ENCODE peak calls at places on chromosome 7, in four cellular contexts. M, K, S and X are unnamed samples.

GRCh38 chr7:84190016-84190705 is 4.4 kb downstream of the SEMA3A start:
- DNase-seq in M (no peak), K (peak; percentile 48), S (no peak), X (no peak)

GRCh38 chr7:113710310-113711106 is 208.3 kb downstream of the PPP1R3A start:
- DNase-seq in K (peak; percentile 79), M (peak; percentile 34), S (no peak), X (peak; percentile 83)

GRCh38 chr7:3082831-3083230 is 39.2 kb upstream of the CARD11 start:
- DNase-seq in K (no peak), M (no peak), S (no peak), X (no peak)

GRCh38 chr7:16817536-16817935 is 12.7 kb upstream of the AGR2 start:
- DNase-seq in M (no peak), K (peak; percentile 70), S (no peak), X (no peak)

GRCh38 chr7:100626530-100627237 is 14.3 kb downstream of the MOSPD3 start:
- DNase-seq in M (peak; percentile 83), S (no peak), K (peak; percentile 90), X (peak; percentile 91)

GRCh38 chr7:42217548-42217947 is 19.5 kb downstream of the GLI3 start:
- DNase-seq in K (peak; percentile 63), M (no peak), S (no peak), X (no peak)

GRCh38 chr7:28761485-28761884 is 196.6 kb downstream of the TRIL start:
- DNase-seq in K (no peak), M (no peak), S (no peak), X (peak; percentile 57)

GRCh38 chr7:43535031-43535451 is 47.9 kb upstream of the STK17A start:
- DNase-seq in S (no peak), K (peak; percentile 58), M (peak; percentile 24), X (peak; percentile 59)

GRCh38 chr7:130461256-130461655 is 20.4 kb upstream of the CEP41 start:
- DNase-seq in K (peak; percentile 17), S (no peak), M (no peak), X (no peak)

GRCh38 chr7:47204709-47205108 is 377.2 kb downstream of the TNS3 start:
- DNase-seq in S (no peak), M (no peak), K (no peak), X (no peak)

GRCh38 chr7:143978585-143978984 is 21.5 kb upstream of the OR6B1 start:
- DNase-seq in K (peak; percentile 42), S (no peak), M (no peak), X (no peak)

GRCh38 chr7:28804990-28805389 is 153.1 kb downstream of the TRIL start:
- DNase-seq in S (no peak), M (no peak), K (peak; percentile 98), X (peak; percentile 76)

GRCh38 chr7:148485618-148486017 is 104.9 kb upstream of the C7orf33 start:
- DNase-seq in K (no peak), S (no peak), M (no peak), X (no peak)

GRCh38 chr7:54542920-54543539 is 855 bp downstream of the VSTM2A start:
- DNase-seq in K (peak; percentile 42), M (no peak), S (no peak), X (peak; percentile 80)

GRCh38 chr7:99380032-99380822 is 5.7 kb downstream of the ARPC1B start:
- DNase-seq in K (peak; percentile 85), M (no peak), S (no peak), X (peak; percentile 74)

GRCh38 chr7:29806131-29806792 is at the start of gene WIPF3:
- DNase-seq in S (no peak), M (no peak), K (peak; percentile 44), X (peak; percentile 70)

GRCh38 chr7:73894851-73895441 is 34.0 kb downstream of the TMEM270 start:
- DNase-seq in S (peak; percentile 97), M (peak; percentile 93), K (peak; percentile 99), X (no peak)

GRCh38 chr7:28609608-28610007 is 197.3 kb downstream of the CREB5 start:
- DNase-seq in K (no peak), M (no peak), S (no peak), X (no peak)

DNA sequence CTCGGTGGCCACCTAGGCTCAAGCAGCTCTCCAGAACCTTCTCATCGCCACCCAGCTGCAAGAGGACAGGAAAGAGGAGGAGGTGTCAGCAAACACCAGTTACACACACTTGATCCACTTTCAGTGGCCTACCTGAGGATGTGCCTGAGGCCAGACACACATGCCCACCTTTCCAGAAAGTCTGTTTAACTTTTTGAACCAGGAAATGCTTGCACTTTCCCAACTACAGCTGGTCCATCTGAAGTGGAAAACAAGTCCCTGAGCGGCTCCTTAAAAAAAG is 15.7 kb upstream of the CYREN start:
- DNase-seq in M (no peak), S (peak; percentile 82), K (no peak), X (no peak)
- H3K36me3 ChIP-seq in M (no peaks in the 10 kb centered on the region), S (peaks cover 77% of the 10 kb centered on the region), K (peaks cover 9% of the 10 kb centered on the region), X (peaks cover 27% of the 10 kb centered on the region)

DNA sequence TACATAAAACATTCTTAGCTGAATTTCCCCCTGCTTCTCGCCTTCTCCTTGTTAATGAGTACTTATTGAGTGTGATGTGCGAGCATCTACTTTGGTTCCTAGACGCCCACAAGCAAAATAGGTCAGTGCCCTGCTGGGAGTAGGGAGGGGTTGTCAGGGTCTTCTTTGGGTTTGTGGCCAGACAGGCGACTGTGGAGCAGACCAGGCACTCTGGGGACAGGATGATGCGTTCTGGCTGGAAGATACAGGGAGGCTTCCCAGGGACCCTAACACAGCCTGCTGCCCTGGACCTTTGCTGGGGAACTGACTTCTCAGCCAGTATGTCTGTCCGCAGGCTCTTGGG is 227.2 kb downstream of the CUX1 start:
- DNase-seq in K (peak; percentile 8), S (no peak), M (no peak), X (no peak)
- H3K4me3 ChIP-seq in K (peak overlapping the region; percentile 63), S (no peak overlapping the region), M (no peak overlapping the region), X (no peak overlapping the region)

DNA sequence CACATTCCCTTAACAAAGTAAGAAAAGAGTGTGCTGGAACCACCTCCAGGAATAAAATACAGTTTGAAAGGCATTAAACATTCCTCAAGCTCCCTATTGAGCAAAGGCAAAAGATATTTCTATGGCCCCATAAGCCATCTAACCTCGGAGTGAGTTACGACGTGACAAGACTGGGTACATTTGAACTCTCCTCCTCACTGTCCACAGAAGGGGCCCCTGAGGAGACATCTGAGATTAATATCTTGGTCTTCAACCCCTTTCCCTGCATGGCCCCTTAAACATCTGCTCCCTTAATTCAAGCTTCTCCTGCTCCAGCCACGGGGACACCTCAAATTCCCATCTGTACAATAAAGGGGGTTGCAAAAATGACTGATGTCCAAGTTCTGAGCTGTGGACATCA is 526 bp downstream of the GIMAP1 start:
- DNase-seq in K (no peak), M (no peak), S (no peak), X (no peak)
- H3K27ac ChIP-seq in K (no peak overlapping the region), M (peak overlapping the region; percentile 58), S (peak overlapping the region; percentile 20), X (no peak overlapping the region)

GRCh38 chr7:105462765-105463164 is 59.3 kb downstream of the PUS7 start:
- DNase-seq in M (no peak), K (no peak), S (no peak), X (no peak)
- H3K36me3 ChIP-seq in M (no peaks in the 10 kb centered on the region), K (peaks cover 9% of the 10 kb centered on the region), S (peaks cover 19% of the 10 kb centered on the region), X (peaks cover 3% of the 10 kb centered on the region)